ENCODE peak calls at places on chromosomes 13 and 19, in eight cellular contexts. One of them, this sample, is unnamed.
A peak's percentile ranks its signal among the peaks of the same experiment; 100 is the strongest.

GRCh38 chr13:33640832-33641231 is 177.1 kb upstream of the RFC3 start:
- DNase-seq in mesothelial cell of epicardium: no peak
- DNase-seq in NCI-H69: no peak
- DNase-seq in stimulated activated CD8-positive, alpha-beta memory T cell treated with anti-CD3 and anti-CD28 coated beads, Interleukin-4, amount 100 ng/mL, for 4 hours: no peak
- DNase-seq in heart right ventricle: no peak
- DNase-seq in body of pancreas: no peak
- DNase-seq in T-helper 2 cell: no peak
- DNase-seq in midbrain: no peak
- DNase-seq in this sample: no peak

GRCh38 chr13:85650613-85651012 is 148.6 kb downstream of the SLITRK6 start:
- DNase-seq in midbrain: no peak
- DNase-seq in heart right ventricle: no peak
- DNase-seq in stimulated activated CD8-positive, alpha-beta memory T cell treated with anti-CD3 and anti-CD28 coated beads, Interleukin-4, amount 100 ng/mL, for 4 hours: no peak
- DNase-seq in NCI-H69: no peak
- DNase-seq in T-helper 2 cell: no peak
- DNase-seq in mesothelial cell of epicardium: no peak
- DNase-seq in body of pancreas: no peak
- DNase-seq in this sample: no peak

GRCh38 chr19:31280266-31281006 is 68.8 kb downstream of the TSHZ3 start:
- DNase-seq in body of pancreas: no peak
- DNase-seq in heart right ventricle: no peak
- DNase-seq in stimulated activated CD8-positive, alpha-beta memory T cell treated with anti-CD3 and anti-CD28 coated beads, Interleukin-4, amount 100 ng/mL, for 4 hours: no peak
- DNase-seq in mesothelial cell of epicardium: no peak
- DNase-seq in midbrain: no peak
- DNase-seq in NCI-H69: no peak
- DNase-seq in T-helper 2 cell: no peak
- DNase-seq in this sample: no peak

GRCh38 chr19:33290956-33291622 is 11.2 kb downstream of the CEBPA start:
- DNase-seq in heart right ventricle: no peak
- DNase-seq in midbrain: no peak
- DNase-seq in mesothelial cell of epicardium: no peak
- DNase-seq in stimulated activated CD8-positive, alpha-beta memory T cell treated with anti-CD3 and anti-CD28 coated beads, Interleukin-4, amount 100 ng/mL, for 4 hours: no peak
- DNase-seq in NCI-H69: no peak
- DNase-seq in body of pancreas: no peak
- DNase-seq in T-helper 2 cell: no peak
- DNase-seq in this sample: no peak

GRCh38 chr19:3736106-3736724 is 25.3 kb downstream of the APBA3 start:
- DNase-seq in NCI-H69: no peak
- DNase-seq in midbrain: no peak
- DNase-seq in body of pancreas: no peak
- DNase-seq in T-helper 2 cell: no peak
- DNase-seq in stimulated activated CD8-positive, alpha-beta memory T cell treated with anti-CD3 and anti-CD28 coated beads, Interleukin-4, amount 100 ng/mL, for 4 hours: no peak
- DNase-seq in heart right ventricle: no peak
- DNase-seq in mesothelial cell of epicardium: no peak
- DNase-seq in this sample: no peak

GRCh38 chr13:89827552-89827951 is 1519.9 kb upstream of the MIR17HG start:
- DNase-seq in mesothelial cell of epicardium: no peak
- DNase-seq in midbrain: peak; percentile 25
- DNase-seq in stimulated activated CD8-positive, alpha-beta memory T cell treated with anti-CD3 and anti-CD28 coated beads, Interleukin-4, amount 100 ng/mL, for 4 hours: no peak
- DNase-seq in NCI-H69: no peak
- DNase-seq in body of pancreas: no peak
- DNase-seq in T-helper 2 cell: no peak
- DNase-seq in heart right ventricle: no peak
- DNase-seq in this sample: no peak

GRCh38 chr19:33595783-33596182 is 26.0 kb upstream of the CHST8 start:
- DNase-seq in body of pancreas: no peak
- DNase-seq in mesothelial cell of epicardium: no peak
- DNase-seq in heart right ventricle: no peak
- DNase-seq in NCI-H69: no peak
- DNase-seq in T-helper 2 cell: no peak
- DNase-seq in stimulated activated CD8-positive, alpha-beta memory T cell treated with anti-CD3 and anti-CD28 coated beads, Interleukin-4, amount 100 ng/mL, for 4 hours: no peak
- DNase-seq in midbrain: no peak
- DNase-seq in this sample: no peak

GRCh38 chr19:1512671-1513491 is at the start of gene ADAMTSL5:
- DNase-seq in midbrain: no peak
- DNase-seq in mesothelial cell of epicardium: no peak
- DNase-seq in T-helper 2 cell: no peak
- DNase-seq in stimulated activated CD8-positive, alpha-beta memory T cell treated with anti-CD3 and anti-CD28 coated beads, Interleukin-4, amount 100 ng/mL, for 4 hours: peak; percentile 36
- DNase-seq in body of pancreas: peak; percentile 45
- DNase-seq in heart right ventricle: peak; percentile 58
- DNase-seq in NCI-H69: peak; percentile 61
- DNase-seq in this sample: no peak

GRCh38 chr19:56015756-56016155 is 29.2 kb downstream of the NLRP5 start:
- DNase-seq in body of pancreas: no peak
- DNase-seq in heart right ventricle: no peak
- DNase-seq in stimulated activated CD8-positive, alpha-beta memory T cell treated with anti-CD3 and anti-CD28 coated beads, Interleukin-4, amount 100 ng/mL, for 4 hours: no peak
- DNase-seq in T-helper 2 cell: no peak
- DNase-seq in mesothelial cell of epicardium: no peak
- DNase-seq in midbrain: no peak
- DNase-seq in NCI-H69: no peak
- DNase-seq in this sample: no peak

GRCh38 chr19:40539070-40539469 is 37.6 kb upstream of the SHKBP1 start:
- DNase-seq in mesothelial cell of epicardium: no peak
- DNase-seq in T-helper 2 cell: no peak
- DNase-seq in body of pancreas: no peak
- DNase-seq in NCI-H69: no peak
- DNase-seq in stimulated activated CD8-positive, alpha-beta memory T cell treated with anti-CD3 and anti-CD28 coated beads, Interleukin-4, amount 100 ng/mL, for 4 hours: no peak
- DNase-seq in heart right ventricle: no peak
- DNase-seq in midbrain: no peak
- DNase-seq in this sample: no peak

GRCh38 chr13:33761744-33762143 is 56.2 kb upstream of the RFC3 start:
- DNase-seq in T-helper 2 cell: no peak
- DNase-seq in midbrain: peak; percentile 10
- DNase-seq in heart right ventricle: no peak
- DNase-seq in NCI-H69: peak; percentile 85
- DNase-seq in mesothelial cell of epicardium: no peak
- DNase-seq in stimulated activated CD8-positive, alpha-beta memory T cell treated with anti-CD3 and anti-CD28 coated beads, Interleukin-4, amount 100 ng/mL, for 4 hours: no peak
- DNase-seq in body of pancreas: peak; percentile 23
- DNase-seq in this sample: no peak

GRCh38 chr13:101492251-101492910 is 39.9 kb downstream of the ITGBL1 start:
- DNase-seq in stimulated activated CD8-positive, alpha-beta memory T cell treated with anti-CD3 and anti-CD28 coated beads, Interleukin-4, amount 100 ng/mL, for 4 hours: no peak
- DNase-seq in mesothelial cell of epicardium: no peak
- DNase-seq in body of pancreas: no peak
- DNase-seq in heart right ventricle: no peak
- DNase-seq in midbrain: no peak
- DNase-seq in T-helper 2 cell: no peak
- DNase-seq in NCI-H69: no peak
- DNase-seq in this sample: no peak

GRCh38 chr19:37932985-37933953 is 26.3 kb downstream of the SIPA1L3 start:
- DNase-seq in mesothelial cell of epicardium: no peak
- DNase-seq in T-helper 2 cell: no peak
- DNase-seq in NCI-H69: peak; percentile 52
- DNase-seq in heart right ventricle: no peak
- DNase-seq in midbrain: no peak
- DNase-seq in body of pancreas: no peak
- DNase-seq in stimulated activated CD8-positive, alpha-beta memory T cell treated with anti-CD3 and anti-CD28 coated beads, Interleukin-4, amount 100 ng/mL, for 4 hours: no peak
- DNase-seq in this sample: no peak

GRCh38 chr19:27762933-27763332 is 1450.0 kb downstream of the UQCRFS1 start:
- DNase-seq in body of pancreas: no peak
- DNase-seq in NCI-H69: no peak
- DNase-seq in heart right ventricle: no peak
- DNase-seq in T-helper 2 cell: no peak
- DNase-seq in midbrain: no peak
- DNase-seq in mesothelial cell of epicardium: no peak
- DNase-seq in stimulated activated CD8-positive, alpha-beta memory T cell treated with anti-CD3 and anti-CD28 coated beads, Interleukin-4, amount 100 ng/mL, for 4 hours: no peak
- DNase-seq in this sample: no peak

This sample was measured in D721Med.